ENCODE peak calls at places on chromosomes 3 and 15, in five cellular contexts. V is GM12878; J is stimulated activated CD8-positive, alpha-beta memory T cell treated with anti-CD3 and anti-CD28 coated beads, Interleukin-12 subunit alpha, Interleukin-12 subunit beta, amount 100 ng/mL, for 1 hour; E is dorsolateral prefrontal cortex; T is fibroblast of lung. N is an unnamed sample.

GRCh38 chr3:131794766-131795381 is 239.9 kb downstream of the CPNE4 start:
- DNase-seq in V (no peak), J (no peak), E (no peak), T (peak; percentile 74), N (peak; percentile 72)

GRCh38 chr3:15206662-15207576 is 873 bp downstream of the CAPN7 start:
- DNase-seq in V (no peak), J (no peak), E (no peak), T (peak; percentile 47), N (peak; percentile 77)

GRCh38 chr3:31341130-31341529 is 191.6 kb upstream of the STT3B start:
- DNase-seq in V (no peak), J (no peak), E (no peak), T (no peak), N (no peak)

GRCh38 chr15:85872125-85872524 is 77.4 kb upstream of the KLHL25 start:
- DNase-seq in V (no peak), J (no peak), E (no peak), T (no peak), N (no peak)

GRCh38 chr15:52143862-52144261 is 31.3 kb upstream of the BCL2L10 start:
- DNase-seq in V (no peak), J (no peak), E (no peak), T (peak; percentile 41), N (no peak)

GRCh38 chr3:24709921-24710320 is 215.3 kb upstream of the THRB start:
- DNase-seq in V (no peak), J (no peak), E (no peak), T (no peak), N (no peak)

GRCh38 chr3:8525893-8526292 is 24.3 kb downstream of the LMCD1 start:
- DNase-seq in V (no peak), J (no peak), E (no peak), T (no peak), N (no peak)

GRCh38 chr15:50315814-50316630 is 39.0 kb downstream of the GABPB1 start:
- DNase-seq in V (no peak), J (no peak), E (no peak), T (peak; percentile 79), N (peak; percentile 71)

GRCh38 chr3:14396293-14396692 is 6.1 kb upstream of the SLC6A6 start:
- DNase-seq in V (no peak), J (no peak), E (no peak), T (no peak), N (no peak)

GRCh38 chr3:52681610-52682009 is 4.1 kb downstream of the PBRM1 start:
- DNase-seq in V (no peak), J (no peak), E (no peak), T (no peak), N (no peak)

GRCh38 chr3:20511863-20512262 is 325.9 kb upstream of the SGO1 start:
- DNase-seq in V (no peak), J (no peak), E (no peak), T (peak; percentile 75), N (peak; percentile 58)

GRCh38 chr3:109275702-109276293 is 40.5 kb downstream of the DPPA2 start:
- DNase-seq in V (no peak), J (no peak), E (no peak), T (peak; percentile 65), N (peak; percentile 7)

GRCh38 chr3:58237238-58237939 is at the start of gene ABHD6:
- DNase-seq in V (no peak), J (peak; percentile 64), E (peak; percentile 65), T (peak; percentile 63), N (peak; percentile 70)

GRCh38 chr3:196431193-196432136 is 762 bp downstream of the UBXN7 start:
- DNase-seq in V (no peak), J (no peak), E (no peak), T (peak; percentile 66), N (peak; percentile 86)

GRCh38 chr15:74568594-74568993 is 27.6 kb downstream of the ARID3B start:
- DNase-seq in V (no peak), J (no peak), E (no peak), T (no peak), N (no peak)

GRCh38 chr3:88000853-88001252 is 58.0 kb downstream of the CGGBP1 start:
- DNase-seq in V (no peak), J (no peak), E (no peak), T (peak; percentile 34), N (no peak)

GRCh38 chr3:128390867-128391266 is 75.8 kb downstream of the DNAJB8 start:
- DNase-seq in V (no peak), J (no peak), E (no peak), T (no peak), N (no peak)

GRCh38 chr3:157753753-157754152 is 250.5 kb upstream of the VEPH1 start:
- DNase-seq in V (no peak), J (no peak), E (no peak), T (no peak), N (no peak)

GRCh38 chr3:58585994-58586393 is 8.8 kb upstream of the FAM107A start:
- DNase-seq in V (no peak), J (no peak), E (no peak), T (no peak), N (no peak)

GRCh38 chr3:37703633-37704032 is 158.0 kb upstream of the CTDSPL start:
- DNase-seq in V (no peak), J (no peak), E (no peak), T (peak; percentile 22), N (no peak)

GRCh38 chr3:190086191-190086590 is 34.5 kb downstream of the P3H2 start:
- DNase-seq in V (no peak), J (no peak), E (no peak), T (no peak), N (no peak)

GRCh38 chr3:42961633-42962032 is 17.5 kb upstream of the GASK1A start:
- DNase-seq in V (no peak), J (no peak), E (peak; percentile 29), T (peak; percentile 80), N (peak; percentile 22)

GRCh38 chr3:126932188-126932931 is 50.6 kb upstream of the PLXNA1 start:
- DNase-seq in V (no peak), J (no peak), E (no peak), T (peak; percentile 25), N (no peak)

GRCh38 chr3:127456471-127457093 is 134.0 kb downstream of the TPRA1 start:
- DNase-seq in V (no peak), J (no peak), E (no peak), T (no peak), N (no peak)

GRCh38 chr3:59451041-59451763 is 401.4 kb upstream of the CFAP20DC start:
- DNase-seq in V (peak; percentile 97), J (peak; percentile 30), E (no peak), T (no peak), N (peak; percentile 56)

GRCh38 chr15:67548862-67549651 is 6.6 kb downstream of the MAP2K5 start:
- DNase-seq in V (no peak), J (no peak), E (peak; percentile 59), T (no peak), N (peak; percentile 45)

GRCh38 chr15:76577879-76578512 is 241.4 kb downstream of the ISL2 start:
- DNase-seq in V (no peak), J (no peak), E (no peak), T (no peak), N (no peak)

GRCh38 chr15:38253448-38253847 is 812 bp downstream of the SPRED1 start:
- DNase-seq in V (no peak), J (no peak), E (no peak), T (peak; percentile 71), N (peak; percentile 36)

N was measured in NAMALWA.